ENCODE peak calls at places on chromosomes 6 and 20, in ten cellular contexts. J is CD4-positive, alpha-beta memory T cell; I is heart left ventricle; Y is GM23248; K is endothelial cell of umbilical vein; F is upper lobe of right lung; E is tibial nerve; U is Panc1; A is breast epithelium; O is H9. Z is an unnamed sample.

GRCh38 chr6:3825331-3825831 is 23.8 kb upstream of the FAM50B start:
- DNase-seq in J (no peak), I (peak; percentile 64), Y (peak; percentile 81), K (peak; percentile 93), F (peak; percentile 77), E (peak; percentile 69), U (no peak), A (peak; percentile 72), O (peak; percentile 83), Z (peak; percentile 72)

GRCh38 chr6:105482227-105482839 is 79.5 kb upstream of the PREP start:
- DNase-seq in J (no peak), I (peak; percentile 53), Y (no peak), K (peak; percentile 63), F (no peak), E (peak; percentile 48), U (no peak), A (no peak), O (no peak), Z (no peak)

GRCh38 chr20:53611449-53611894 is 17.8 kb upstream of the ZNF217 start:
- DNase-seq in J (no peak), I (peak; percentile 41), Y (peak; percentile 94), K (peak; percentile 63), F (no peak), E (no peak), U (peak; percentile 90), A (no peak), O (no peak), Z (peak; percentile 91)

GRCh38 chr6:137776786-137777185 is 90.3 kb upstream of the TNFAIP3 start:
- DNase-seq in J (no peak), I (no peak), Y (peak; percentile 16), K (peak; percentile 55), F (no peak), E (no peak), U (no peak), A (no peak), O (no peak), Z (no peak)

GRCh38 chr20:16542477-16542876 is 30.8 kb downstream of the KIF16B start:
- DNase-seq in J (no peak), I (no peak), Y (no peak), K (no peak), F (no peak), E (no peak), U (no peak), A (no peak), O (no peak), Z (peak; percentile 40)

GRCh38 chr20:63941282-63942060 is 14.7 kb downstream of the UCKL1 start:
- DNase-seq in J (peak; percentile 75), I (peak; percentile 74), Y (peak; percentile 31), K (no peak), F (peak; percentile 90), E (no peak), U (no peak), A (no peak), O (peak; percentile 98), Z (peak; percentile 97)

GRCh38 chr20:11305406-11305805 is 612.3 kb upstream of the BTBD3 start:
- DNase-seq in J (no peak), I (no peak), Y (no peak), K (peak; percentile 28), F (no peak), E (no peak), U (no peak), A (no peak), O (peak; percentile 35), Z (peak; percentile 29)

GRCh38 chr20:57412347-57413029 is 21.3 kb downstream of the RBM38 start:
- DNase-seq in J (no peak), I (peak; percentile 18), Y (no peak), K (no peak), F (no peak), E (no peak), U (no peak), A (no peak), O (no peak), Z (no peak)

GRCh38 chr6:134437376-134437775 is 119.5 kb upstream of the SGK1 start:
- DNase-seq in J (no peak), I (no peak), Y (peak; percentile 52), K (peak; percentile 23), F (no peak), E (no peak), U (no peak), A (no peak), O (no peak), Z (no peak)

GRCh38 chr6:109760208-109760607 is 69.1 kb downstream of the FIG4 start:
- DNase-seq in J (no peak), I (no peak), Y (no peak), K (peak; percentile 86), F (no peak), E (no peak), U (no peak), A (no peak), O (no peak), Z (no peak)

DNA sequence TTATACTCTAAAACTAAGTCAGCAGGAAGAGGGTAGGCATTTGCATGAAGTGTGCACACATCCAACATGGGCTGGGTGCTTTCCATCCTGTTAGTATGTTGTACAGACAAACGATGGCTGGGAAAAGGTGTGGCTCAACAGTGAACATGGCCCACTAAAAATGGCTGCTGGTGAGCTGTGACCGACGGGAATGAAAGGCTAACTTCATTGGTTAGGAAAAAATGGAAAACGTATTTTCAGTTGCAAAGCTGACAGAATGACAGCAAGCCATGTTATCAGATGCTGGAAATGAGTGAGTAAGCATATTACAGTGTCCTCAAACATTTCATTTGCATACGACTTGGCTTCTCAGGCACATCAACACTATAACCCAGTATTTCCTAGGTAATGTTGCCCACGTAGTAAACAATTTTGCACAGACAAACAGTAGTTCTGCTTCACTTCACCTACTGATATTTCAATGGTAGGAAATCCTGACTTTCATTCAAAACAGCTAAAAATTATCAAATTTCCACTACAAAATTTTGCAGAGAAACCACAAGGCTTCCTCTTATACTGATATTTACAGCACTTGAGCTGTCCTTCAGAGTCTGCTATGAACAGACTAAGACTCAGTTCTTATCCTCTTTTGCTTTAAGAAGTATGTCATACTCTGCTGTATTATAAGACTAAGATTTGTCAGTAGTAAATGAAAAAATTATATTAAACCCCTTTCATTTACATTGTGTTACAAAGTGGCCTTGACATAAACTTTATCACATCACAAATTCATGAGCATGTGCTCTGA is 98.9 kb downstream of the IRF4 start:
- DNase-seq in J (no peak), I (no peak), Y (no peak), K (no peak), F (no peak), E (no peak), U (no peak), A (no peak), O (no peak), Z (no peak)
- H3K4me1 ChIP-seq in J (peaks cover 65% of the 10 kb centered on the region), I (no peaks in the 10 kb centered on the region), Y (no peaks in the 10 kb centered on the region), K (no peaks in the 10 kb centered on the region), F (no peaks in the 10 kb centered on the region), E (no peaks in the 10 kb centered on the region), U (no peaks in the 10 kb centered on the region), A (no peaks in the 10 kb centered on the region), O (no peaks in the 10 kb centered on the region), Z (no peaks in the 10 kb centered on the region)

DNA sequence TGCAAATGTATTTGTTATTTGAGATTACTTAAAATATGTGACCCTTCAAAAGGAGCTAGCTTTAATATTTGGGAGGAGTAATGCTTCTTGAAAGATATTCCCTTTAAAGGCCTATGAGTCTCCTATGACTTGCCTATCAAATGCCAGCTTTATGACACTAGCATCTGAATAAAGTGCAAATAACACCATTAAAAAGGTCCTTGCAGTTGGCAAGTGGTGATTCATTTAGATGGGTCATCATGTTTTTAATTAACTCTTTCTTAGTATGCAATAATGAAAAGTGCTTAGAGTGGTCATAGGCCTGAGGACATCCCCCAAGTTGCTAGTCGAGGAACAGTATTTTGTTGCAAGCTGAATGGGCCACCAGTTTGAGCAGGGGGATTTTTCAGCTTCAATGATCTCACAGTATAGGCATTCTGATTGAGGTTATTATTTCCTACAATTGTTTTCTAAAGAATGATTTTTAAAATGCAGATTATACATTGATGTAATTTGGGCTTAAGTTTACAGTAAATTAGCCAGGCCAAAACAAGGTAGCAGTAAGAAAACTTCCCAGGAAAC is 3.7 kb upstream of the CD2AP start:
- DNase-seq in J (no peak), I (no peak), Y (peak; percentile 16), K (peak; percentile 79), F (no peak), E (no peak), U (no peak), A (no peak), O (no peak), Z (peak; percentile 23)
- H3K27ac ChIP-seq in J (no peak overlapping the region), I (no peak overlapping the region), Y (no peak overlapping the region), K (peak overlapping the region; percentile 13), F (no peak overlapping the region), E (no peak overlapping the region), U (no peak overlapping the region), A (no peak overlapping the region), O (no peak overlapping the region), Z (no peak overlapping the region)

GRCh38 chr6:33206027-33206863 is 1.8 kb downstream of the HSD17B8 start:
- DNase-seq in J (no peak), I (no peak), Y (peak; percentile 55), K (no peak), F (no peak), E (no peak), U (no peak), A (no peak), O (no peak), Z (no peak)
- H3K4me1 ChIP-seq in J (peaks cover 50% of the 10 kb centered on the region), I (peaks cover 46% of the 10 kb centered on the region), Y (peaks cover 43% of the 10 kb centered on the region), K (peaks cover 32% of the 10 kb centered on the region), F (peaks cover 39% of the 10 kb centered on the region), E (peaks cover 68% of the 10 kb centered on the region), U (peaks cover 46% of the 10 kb centered on the region), A (peaks cover 15% of the 10 kb centered on the region), O (peaks cover 10% of the 10 kb centered on the region), Z (peaks cover 15% of the 10 kb centered on the region)

GRCh38 chr6:36977470-36977941 is 8.5 kb downstream of the MTCH1 start:
- DNase-seq in J (no peak), I (no peak), Y (peak; percentile 46), K (no peak), F (peak; percentile 62), E (no peak), U (no peak), A (no peak), O (peak; percentile 61), Z (peak; percentile 67)

GRCh38 chr6:36979343-36979742 is 6.7 kb downstream of the MTCH1 start:
- DNase-seq in J (peak; percentile 35), I (peak; percentile 69), Y (peak; percentile 84), K (peak; percentile 47), F (peak; percentile 65), E (peak; percentile 60), U (no peak), A (no peak), O (no peak), Z (no peak)

GRCh38 chr6:36980129-36980528 is 5.9 kb downstream of the MTCH1 start:
- DNase-seq in J (no peak), I (no peak), Y (no peak), K (no peak), F (no peak), E (no peak), U (no peak), A (no peak), O (no peak), Z (no peak)

GRCh38 chr6:36976931-36977330 is 9.1 kb downstream of the MTCH1 start:
- DNase-seq in J (no peak), I (no peak), Y (no peak), K (no peak), F (no peak), E (no peak), U (no peak), A (no peak), O (no peak), Z (no peak)

DNA sequence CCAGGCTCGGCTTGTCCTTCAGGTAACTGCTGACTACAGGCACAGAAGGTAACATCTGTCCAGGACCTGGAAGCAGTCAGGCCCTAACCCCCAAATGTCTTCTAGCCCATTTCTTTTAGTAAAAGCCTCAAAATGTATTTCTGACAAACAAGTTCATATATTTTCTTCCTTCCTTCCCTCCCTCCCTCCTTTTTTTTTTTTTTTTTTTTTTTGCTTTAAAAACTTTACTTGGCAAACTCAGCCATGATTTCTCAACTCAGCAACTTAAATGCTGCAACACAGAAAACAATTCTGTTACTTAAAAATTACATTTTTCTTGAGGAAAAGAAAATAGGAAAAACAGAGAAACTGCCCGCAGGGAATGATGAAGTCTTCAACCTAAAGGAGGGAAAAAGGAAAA is 7.3 kb downstream of the MTCH1 start:
- DNase-seq in J (no peak), I (no peak), Y (no peak), K (no peak), F (no peak), E (no peak), U (no peak), A (no peak), O (no peak), Z (no peak)
- H3K27ac ChIP-seq in J (no peak overlapping the region), I (peak overlapping the region; percentile 42), Y (no peak overlapping the region), K (no peak overlapping the region), F (no peak overlapping the region), E (peak overlapping the region; percentile 54), U (no peak overlapping the region), A (peak overlapping the region; percentile 80), O (no peak overlapping the region), Z (no peak overlapping the region)